ENCODE peak calls at places on chromosomes 2 and 18, in eight cellular contexts. A, T, C, E, K, S, H and R are unnamed samples.

GRCh38 chr2:220588148-220588547 is 960.7 kb downstream of the SLC4A3 start:
- DNase-seq in T (no peak), K (no peak), C (no peak), H (no peak), S (no peak), A (no peak), E (no peak), R (no peak)

GRCh38 chr2:84676295-84676694 is 160.0 kb downstream of the DNAH6 start:
- DNase-seq in A (peak), K (peak), T (no peak), S (no peak), C (peak), E (no peak), H (peak), R (no peak)

GRCh38 chr2:54306561-54306960 is 50.5 kb upstream of the TSPYL6 start:
- DNase-seq in C (no peak), K (peak), A (peak), S (no peak), T (no peak), H (no peak), E (no peak), R (no peak)

GRCh38 chr2:128172191-128172590 is 81.2 kb downstream of the UGGT1 start:
- DNase-seq in C (peak), S (no peak), K (peak), A (no peak), H (peak), E (no peak), T (no peak), R (no peak)

GRCh38 chr2:113966832-113967231 is 76.9 kb downstream of the ACTR3 start:
- DNase-seq in K (peak), C (peak), A (no peak), T (no peak), S (no peak), H (no peak), E (no peak), R (no peak)

GRCh38 chr2:46848446-46848845 is 67.2 kb downstream of the MCFD2 start:
- DNase-seq in A (no peak), C (peak), K (peak), E (no peak), T (no peak), H (no peak), S (no peak), R (peak)

GRCh38 chr18:55275042-55275897 is 312.7 kb downstream of the TCF4 start:
- DNase-seq in H (peak), C (peak), K (peak), E (no peak), A (peak), S (no peak), T (no peak), R (no peak)

GRCh38 chr18:58054041-58054733 is 10.2 kb downstream of the NEDD4L start:
- DNase-seq in H (peak), C (peak), K (peak), A (peak), E (no peak), S (no peak), T (no peak), R (no peak)

GRCh38 chr2:172564376-172564775 is 8.5 kb downstream of the PDK1 start:
- DNase-seq in S (no peak), C (no peak), H (no peak), A (peak), T (no peak), E (no peak), K (peak), R (no peak)

GRCh38 chr2:70552501-70553333 is 909 bp downstream of the TGFA start:
- DNase-seq in E (no peak), K (no peak), C (no peak), T (no peak), S (no peak), A (peak), H (peak), R (peak)

GRCh38 chr18:79698668-79699335 is 19.2 kb downstream of the CTDP1 start:
- DNase-seq in E (no peak), T (no peak), C (no peak), S (no peak), K (peak), A (no peak), H (no peak), R (no peak)

GRCh38 chr18:9734189-9734588 is 26.1 kb downstream of the RAB31 start:
- DNase-seq in S (no peak), C (no peak), H (no peak), E (no peak), K (no peak), T (no peak), A (no peak), R (peak)

GRCh38 chr18:55794288-55795052 is 206.5 kb upstream of the TCF4 start:
- DNase-seq in E (no peak), A (no peak), C (peak), H (peak), K (peak), T (no peak), S (no peak), R (no peak)

GRCh38 chr2:212921061-212921460 is 230.4 kb downstream of the IKZF2 start:
- DNase-seq in H (no peak), E (no peak), A (no peak), T (no peak), S (no peak), C (no peak), K (no peak), R (no peak)

GRCh38 chr2:71282493-71282892 is 49.1 kb upstream of the ZNF638 start:
- DNase-seq in S (no peak), C (peak), K (no peak), A (peak), E (no peak), H (peak), T (no peak), R (no peak)

GRCh38 chr2:173150087-173150486 is 74.4 kb downstream of the MAP3K20 start:
- DNase-seq in A (peak), S (no peak), K (peak), H (no peak), T (no peak), E (no peak), C (peak), R (no peak)

GRCh38 chr18:1930291-1931270 is 640.7 kb downstream of the METTL4 start:
- DNase-seq in S (no peak), C (no peak), H (no peak), E (no peak), T (no peak), A (no peak), K (no peak), R (no peak)

GRCh38 chr2:230219419-230220331 is at the start of gene SP110:
- DNase-seq in T (peak), K (peak), H (peak), S (peak), E (peak), C (peak), A (peak), R (peak)

GRCh38 chr18:79496237-79496977 is 100.7 kb downstream of the NFATC1 start:
- DNase-seq in C (no peak), H (no peak), S (no peak), E (no peak), A (no peak), K (no peak), T (no peak), R (peak)